ENCODE peak calls at places on chromosomes 3 and 15, in four cellular contexts. J is endothelial cell, M is heart left ventricle, U is prostate gland. V is an unnamed sample.

GRCh38 chr3:113405180-113405579 is 36.1 kb downstream of the CFAP44 start:
- DNase-seq in J (no peak), M (no peak), U (no peak), V (no peak)

GRCh38 chr3:194310516-194310915 is 40.6 kb downstream of the CPN2 start:
- DNase-seq in J (no peak), M (peak), U (no peak), V (no peak)

GRCh38 chr3:53820756-53821580 is 25.3 kb downstream of the CHDH start:
- DNase-seq in J (no peak), M (no peak), U (no peak), V (no peak)

GRCh38 chr3:140588558-140588957 is 89.3 kb upstream of the TRIM42 start:
- DNase-seq in J (no peak), M (no peak), U (no peak), V (no peak)

GRCh38 chr3:157438371-157438735 is 1.7 kb downstream of the PTX3 start:
- DNase-seq in J (no peak), M (no peak), U (no peak), V (no peak)

GRCh38 chr3:41158947-41159346 is 40.4 kb upstream of the CTNNB1 start:
- DNase-seq in J (no peak), M (no peak), U (no peak), V (no peak)

GRCh38 chr3:17678116-17678741 is 64.2 kb downstream of the TBC1D5 start:
- DNase-seq in J (no peak), M (no peak), U (no peak), V (no peak)

GRCh38 chr15:70892912-70893560 is 410 bp downstream of the LRRC49 start:
- DNase-seq in J (peak), M (peak), U (peak), V (no peak)

GRCh38 chr15:95247068-95247984 is 1016.0 kb downstream of the MCTP2 start:
- DNase-seq in J (no peak), M (no peak), U (peak), V (no peak)

GRCh38 chr15:65077981-65078352 is 1.4 kb downstream of the KBTBD13 start:
- DNase-seq in J (peak), M (peak), U (no peak), V (no peak)

GRCh38 chr3:12369029-12369428 is 80.2 kb downstream of the PPARG start:
- DNase-seq in J (no peak), M (no peak), U (no peak), V (no peak)

GRCh38 chr3:24583004-24583403 is 88.4 kb upstream of the THRB start:
- DNase-seq in J (no peak), M (no peak), U (no peak), V (no peak)

GRCh38 chr3:77348244-77348855 is 308.5 kb downstream of the ROBO2 start:
- DNase-seq in J (peak), M (no peak), U (no peak), V (no peak)

GRCh38 chr3:79729096-79729495 is 38.7 kb downstream of the ROBO1 start:
- DNase-seq in J (no peak), M (no peak), U (no peak), V (no peak)

GRCh38 chr15:75869446-75869845 is 26.2 kb downstream of the UBE2Q2 start:
- DNase-seq in J (no peak), M (no peak), U (no peak), V (no peak)

GRCh38 chr3:185744997-185745843 is 79.6 kb downstream of the IGF2BP2 start:
- DNase-seq in J (peak), M (no peak), U (no peak), V (no peak)

GRCh38 chr15:78203346-78204225 is 30.8 kb downstream of the ACSBG1 start:
- DNase-seq in J (no peak), M (peak), U (no peak), V (no peak)

GRCh38 chr3:134527037-134527436 is 41.2 kb downstream of the CEP63 start:
- DNase-seq in J (peak), M (no peak), U (no peak), V (no peak)

GRCh38 chr15:78750566-78750965 is 60.7 kb downstream of the ADAMTS7 start:
- DNase-seq in J (no peak), M (peak), U (no peak), V (no peak)

GRCh38 chr3:49343163-49343562 is 3.3 kb upstream of the USP4 start:
- DNase-seq in J (no peak), M (no peak), U (no peak), V (no peak)

GRCh38 chr3:76576201-76576600 is 463.7 kb upstream of the ROBO2 start:
- DNase-seq in J (no peak), M (no peak), U (no peak), V (no peak)

GRCh38 chr3:114848087-114848486 is 299.0 kb downstream of the ZBTB20 start:
- DNase-seq in J (no peak), M (no peak), U (no peak), V (no peak)

GRCh38 chr3:42014443-42014945 is 52.6 kb upstream of the ULK4 start:
- DNase-seq in J (no peak), M (no peak), U (no peak), V (no peak)

GRCh38 chr3:136835079-136835816 is 16.3 kb downstream of the SLC35G2 start:
- DNase-seq in J (no peak), M (no peak), U (no peak), V (no peak)

GRCh38 chr15:92930061-92930460 is 29.9 kb downstream of the CHD2 start:
- DNase-seq in J (no peak), M (no peak), U (no peak), V (no peak)

GRCh38 chr3:104149154-104149553 is 1217.6 kb upstream of the ALCAM start:
- DNase-seq in J (no peak), M (no peak), U (no peak), V (no peak)

GRCh38 chr15:31098953-31099740 is 2.4 kb downstream of the TRPM1 start:
- DNase-seq in J (no peak), M (no peak), U (no peak), V (peak)

GRCh38 chr15:48132874-48133273 is 12.1 kb downstream of the SLC24A5 start:
- DNase-seq in J (no peak), M (no peak), U (no peak), V (no peak)

GRCh38 chr15:95405447-95405846 is 925.1 kb upstream of the NR2F2 start:
- DNase-seq in J (no peak), M (no peak), U (no peak), V (no peak)

GRCh38 chr3:50617911-50618481 is 1.0 kb downstream of the MAPKAPK3 start:
- DNase-seq in J (no peak), M (peak), U (no peak), V (no peak)

GRCh38 chr3:69309810-69310209 is 76.1 kb downstream of the FRMD4B start:
- DNase-seq in J (peak), M (no peak), U (no peak), V (no peak)
- TF ChIP-seq CTCF in J (no peak), M (peak), U (peak), V (peak)

GRCh38 chr15:29698030-29698701 is 124.1 kb downstream of the TJP1 start:
- DNase-seq in J (no peak), M (no peak), U (no peak), V (no peak)
- TF ChIP-seq CTCF in J (no peak), M (no peak), U (no peak), V (no peak)

DNA sequence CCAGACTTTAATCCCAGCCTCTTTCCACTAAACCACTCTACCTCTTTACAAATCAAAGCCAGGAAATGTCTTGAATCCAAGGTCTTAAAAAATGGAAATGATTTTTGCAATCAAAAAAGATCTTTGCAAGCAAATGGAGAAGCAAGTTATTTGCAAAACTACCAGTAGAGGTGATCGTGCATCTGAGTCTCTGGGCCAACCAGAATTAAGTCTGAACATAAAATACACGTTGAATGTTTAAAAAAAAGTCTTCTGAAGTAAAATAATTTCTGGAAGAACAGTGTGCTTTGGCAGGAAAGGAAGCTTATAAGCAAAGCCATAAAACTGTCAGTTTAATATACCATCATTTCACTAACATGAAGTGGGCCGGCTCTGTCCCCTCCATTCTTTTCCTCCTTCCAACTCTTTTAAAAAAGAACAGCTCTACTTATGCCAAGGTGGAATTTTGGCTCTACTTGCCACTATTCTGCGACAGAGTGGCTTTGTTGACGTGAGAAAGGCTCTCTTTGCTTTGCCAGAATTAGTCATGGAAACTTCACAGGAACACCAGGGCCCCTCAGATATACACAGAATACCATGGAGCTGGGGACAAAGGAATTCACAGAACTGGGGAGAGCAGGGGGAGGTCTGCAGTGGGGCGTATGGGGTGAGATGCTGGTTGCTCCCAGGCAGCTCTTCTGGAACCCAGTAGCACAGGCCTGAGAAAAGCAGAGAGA is 29.8 kb downstream of the FSTL1 start:
- DNase-seq in J (no peak), M (no peak), U (peak), V (no peak)
- TF ChIP-seq CTCF in J (no peak), M (no peak), U (peak), V (no peak)

DNA sequence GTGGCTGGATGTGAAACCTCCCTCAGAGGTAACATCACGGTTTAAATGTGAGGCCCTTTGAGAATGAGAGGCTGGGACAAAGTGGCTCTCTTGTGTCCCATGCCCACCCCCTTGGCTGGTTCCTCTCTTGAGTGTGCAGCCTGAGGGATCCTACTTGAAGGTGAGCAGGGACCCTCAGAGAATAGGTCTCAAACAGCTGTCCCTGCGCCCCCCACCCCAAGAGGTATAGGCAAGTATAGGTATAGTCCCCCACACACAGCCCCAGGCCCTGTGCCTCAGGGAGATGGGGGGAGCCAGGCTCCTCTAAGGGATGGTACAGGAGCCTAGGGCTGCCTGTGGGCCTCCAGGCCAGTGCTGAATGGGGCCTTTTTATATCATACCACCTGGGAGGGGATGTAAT is 61.9 kb downstream of the ISG20 start:
- DNase-seq in J (no peak), M (no peak), U (no peak), V (no peak)
- TF ChIP-seq CTCF in J (no peak), M (no peak), U (no peak), V (no peak)

GRCh38 chr3:139295040-139295439 is 48.8 kb upstream of the MRPS22 start:
- DNase-seq in J (no peak), M (no peak), U (no peak), V (no peak)
- TF ChIP-seq CTCF in J (no peak), M (no peak), U (no peak), V (no peak)

GRCh38 chr15:83380682-83381081 is 66.5 kb upstream of the SH3GL3 start:
- DNase-seq in J (peak), M (peak), U (peak), V (peak)
- TF ChIP-seq CTCF in J (no peak), M (peak), U (peak), V (peak)

GRCh38 chr3:36792342-36792741 is 28.0 kb upstream of the DCLK3 start:
- DNase-seq in J (peak), M (no peak), U (no peak), V (no peak)
- TF ChIP-seq CTCF in J (no peak), M (no peak), U (no peak), V (peak)

GRCh38 chr15:44736261-44736765 is at the start of gene TRIM69:
- DNase-seq in J (no peak), M (no peak), U (no peak), V (no peak)

GRCh38 chr15:44734839-44735481 is 1.4 kb upstream of the TRIM69 start:
- DNase-seq in J (no peak), M (no peak), U (no peak), V (no peak)

GRCh38 chr15:44735482-44736260 is 657 bp upstream of the TRIM69 start:
- DNase-seq in J (no peak), M (peak), U (no peak), V (no peak)

GRCh38 chr15:44738340-44738984 is 2.1 kb downstream of the TRIM69 start:
- DNase-seq in J (no peak), M (no peak), U (no peak), V (no peak)
- TF ChIP-seq CTCF in J (peak), M (peak), U (peak), V (peak)

GRCh38 chr15:66864871-66865281 is 162.8 kb downstream of the SMAD6 start:
- DNase-seq in J (no peak), M (no peak), U (no peak), V (no peak)
- TF ChIP-seq CTCF in J (no peak), M (no peak), U (no peak), V (no peak)

DNA sequence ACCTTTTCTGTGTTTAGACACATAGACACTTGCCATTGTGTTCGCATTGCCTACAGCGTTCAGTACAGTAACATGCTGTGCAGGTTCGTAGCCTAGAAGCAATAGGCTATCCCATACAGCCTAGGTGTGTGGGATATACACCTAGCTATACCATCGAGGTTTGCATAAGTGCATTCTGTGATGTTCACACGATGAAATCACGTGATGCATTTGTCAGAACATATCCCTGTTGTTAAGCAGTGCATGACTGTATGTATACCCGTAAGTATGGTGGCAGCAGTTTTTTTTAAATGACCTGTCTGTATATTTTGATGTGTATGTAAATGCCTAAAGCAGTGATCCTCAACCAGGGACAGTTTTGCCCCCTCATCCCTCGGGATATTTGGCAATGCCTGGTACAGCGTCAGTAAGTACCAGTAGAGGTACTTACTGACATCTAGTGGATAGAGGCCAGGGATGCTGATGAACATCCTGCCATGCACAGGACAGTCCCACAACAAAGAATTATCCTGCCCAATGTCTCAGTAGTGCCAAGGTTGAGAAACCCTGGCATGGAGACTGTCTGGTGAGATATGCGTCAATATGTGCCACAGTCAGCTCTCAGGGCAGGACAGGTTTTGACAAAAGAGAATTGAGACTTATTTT is 129.1 kb downstream of the HCN4 start:
- DNase-seq in J (no peak), M (no peak), U (no peak), V (no peak)
- TF ChIP-seq CTCF in J (no peak), M (no peak), U (no peak), V (peak)

V was measured in D721Med.